ENCODE peak calls at places on chromosome X, in four cellular contexts. S is hepatocyte, L is IMR-90, M is uterus. B is an unnamed sample. For H3K4me1 and H3K27me3, the result is how much of the 10 kb centered on the place peaks cover.

GRCh38 chrX:130299279-130300009 is 30.7 kb upstream of the ZNF280C start:
- DNase-seq in L (no peak), M (no peak), S (no peak), B (no peak)

GRCh38 chrX:66200050-66200664 is 36.1 kb downstream of the HEPH start:
- DNase-seq in S (no peak), L (no peak), M (no peak), B (no peak)

GRCh38 chrX:133786382-133786781 is 199.0 kb downstream of the GPC3 start:
- DNase-seq in L (no peak), M (no peak), S (no peak), B (no peak)

GRCh38 chrX:152878976-152879755 is 18.7 kb upstream of the ZNF185 start:
- DNase-seq in S (no peak), L (no peak), M (no peak), B (no peak)

GRCh38 chrX:41333744-41333993 is 293 bp upstream of the DDX3X start:
- DNase-seq in S (peak), L (peak), M (peak), B (peak)

GRCh38 chrX:8741981-8742380 is 10.0 kb upstream of the ANOS1 start:
- DNase-seq in L (no peak), M (no peak), S (no peak), B (no peak)

GRCh38 chrX:44908838-44909237 is 35.9 kb downstream of the KDM6A start:
- DNase-seq in S (no peak), M (no peak), L (no peak), B (no peak)

GRCh38 chrX:38513087-38513742 is 48.1 kb upstream of the TSPAN7 start:
- DNase-seq in M (no peak), S (peak), L (no peak), B (no peak)

GRCh38 chrX:30910124-30910860 is 21.2 kb upstream of the TAB3 start:
- DNase-seq in S (no peak), M (no peak), L (peak), B (no peak)

GRCh38 chrX:91039777-91040176 is 394.9 kb upstream of the PABPC5 start:
- DNase-seq in L (no peak), S (peak), M (no peak), B (no peak)

GRCh38 chrX:120568047-120568446 is 7.3 kb upstream of the CUL4B start:
- DNase-seq in L (no peak), M (no peak), S (no peak), B (no peak)

GRCh38 chrX:147779173-147779572 is 132.5 kb upstream of the FMR1 start:
- DNase-seq in S (no peak), M (no peak), L (no peak), B (no peak)

GRCh38 chrX:134548844-134549205 is 88.9 kb downstream of the HPRT1 start:
- DNase-seq in S (no peak), M (no peak), L (no peak), B (peak)

GRCh38 chrX:21529771-21530170 is 128.4 kb downstream of the KLHL34 start:
- DNase-seq in L (peak), M (no peak), S (no peak), B (no peak)

GRCh38 chrX:97016106-97016505 is 132.4 kb downstream of the RPA4 start:
- DNase-seq in L (no peak), S (no peak), M (no peak), B (no peak)

GRCh38 chrX:38379088-38379487 is 26.7 kb downstream of the OTC start:
- DNase-seq in L (no peak), S (no peak), M (no peak), B (no peak)

GRCh38 chrX:74090049-74090448 is 213.9 kb upstream of the ZCCHC13 start:
- DNase-seq in M (no peak), S (no peak), L (no peak), B (no peak)

GRCh38 chrX:155094468-155095061 is 23.3 kb downstream of the BRCC3 start:
- DNase-seq in M (no peak), S (peak), L (peak), B (peak)

GRCh38 chrX:70264784-70265183 is 3.4 kb upstream of the ARR3 start:
- DNase-seq in L (no peak), S (no peak), M (no peak), B (peak)

GRCh38 chrX:651922-652775 is 21.6 kb downstream of the SHOX start:
- DNase-seq in S (no peak), M (no peak), L (no peak), B (no peak)

GRCh38 chrX:39757971-39758370 is 339.8 kb downstream of the BCOR start:
- DNase-seq in M (no peak), S (no peak), L (peak), B (no peak)

GRCh38 chrX:7108995-7109634 is 38.4 kb upstream of the STS start:
- DNase-seq in L (no peak), S (no peak), M (no peak), B (peak)

GRCh38 chrX:123927845-123928244 is 33.7 kb upstream of the STAG2 start:
- DNase-seq in L (no peak), S (no peak), M (no peak), B (no peak)

GRCh38 chrX:107752714-107753113 is 22.9 kb downstream of the TSC22D3 start:
- DNase-seq in M (no peak), S (no peak), L (no peak), B (no peak)

GRCh38 chrX:47026198-47026597 is 52.0 kb upstream of the RGN start:
- DNase-seq in S (no peak), M (no peak), L (no peak), B (no peak)

GRCh38 chrX:41122664-41123257 is 37.5 kb downstream of the USP9X start:
- DNase-seq in M (no peak), L (no peak), S (no peak), B (no peak)

GRCh38 chrX:9278475-9279270 is 186.2 kb upstream of the TBL1X start:
- DNase-seq in L (peak), S (no peak), M (no peak), B (no peak)

GRCh38 chrX:38311743-38312142 is 15.6 kb downstream of the RPGR start:
- DNase-seq in M (no peak), L (no peak), S (no peak), B (no peak)

GRCh38 chrX:12974217-12974796 is 603 bp upstream of the TMSB4X start:
- DNase-seq in S (peak), L (peak), M (peak), B (peak)

GRCh38 chrX:331145-331771 is 12.7 kb upstream of the GTPBP6 start:
- DNase-seq in S (peak), M (no peak), L (peak), B (peak)

GRCh38 chrX:108735680-108736508 is 469 bp downstream of the IRS4 start:
- DNase-seq in S (peak), L (no peak), M (no peak), B (peak)

GRCh38 chrX:118562574-118563164 is 67.1 kb downstream of the DOCK11 start:
- DNase-seq in S (no peak), M (no peak), L (no peak), B (no peak)

GRCh38 chrX:70138622-70139021 is 5.4 kb downstream of the IGBP1 start:
- DNase-seq in L (no peak), S (no peak), M (no peak), B (no peak)

GRCh38 chrX:54452920-54453319 is 12.7 kb downstream of the TSR2 start:
- DNase-seq in S (peak), M (no peak), L (peak), B (peak)

GRCh38 chrX:151984328-151984727 is 9.9 kb upstream of the GABRE start:
- DNase-seq in S (no peak), M (no peak), L (peak), B (no peak)

GRCh38 chrX:104929324-104929723 is 291.2 kb downstream of the TEX13A start:
- DNase-seq in M (no peak), S (no peak), L (no peak), B (no peak)

GRCh38 chrX:20252392-20253231 is 14.1 kb downstream of the RPS6KA3 start:
- DNase-seq in S (peak), L (peak), M (no peak), B (peak)

GRCh38 chrX:150692296-150692695 is 900 bp upstream of the MTMR1 start:
- DNase-seq in S (no peak), L (no peak), M (no peak), B (no peak)

GRCh38 chrX:150690126-150690525 is 3.1 kb upstream of the MTMR1 start:
- DNase-seq in S (no peak), M (no peak), L (peak), B (peak)

GRCh38 chrX:150693782-150694574 is 782 bp downstream of the MTMR1 start:
- DNase-seq in M (no peak), S (peak), L (peak), B (peak)

GRCh38 chrX:150694738-150695410 is 1.7 kb downstream of the MTMR1 start:
- DNase-seq in L (no peak), M (no peak), S (no peak), B (no peak)

DNA sequence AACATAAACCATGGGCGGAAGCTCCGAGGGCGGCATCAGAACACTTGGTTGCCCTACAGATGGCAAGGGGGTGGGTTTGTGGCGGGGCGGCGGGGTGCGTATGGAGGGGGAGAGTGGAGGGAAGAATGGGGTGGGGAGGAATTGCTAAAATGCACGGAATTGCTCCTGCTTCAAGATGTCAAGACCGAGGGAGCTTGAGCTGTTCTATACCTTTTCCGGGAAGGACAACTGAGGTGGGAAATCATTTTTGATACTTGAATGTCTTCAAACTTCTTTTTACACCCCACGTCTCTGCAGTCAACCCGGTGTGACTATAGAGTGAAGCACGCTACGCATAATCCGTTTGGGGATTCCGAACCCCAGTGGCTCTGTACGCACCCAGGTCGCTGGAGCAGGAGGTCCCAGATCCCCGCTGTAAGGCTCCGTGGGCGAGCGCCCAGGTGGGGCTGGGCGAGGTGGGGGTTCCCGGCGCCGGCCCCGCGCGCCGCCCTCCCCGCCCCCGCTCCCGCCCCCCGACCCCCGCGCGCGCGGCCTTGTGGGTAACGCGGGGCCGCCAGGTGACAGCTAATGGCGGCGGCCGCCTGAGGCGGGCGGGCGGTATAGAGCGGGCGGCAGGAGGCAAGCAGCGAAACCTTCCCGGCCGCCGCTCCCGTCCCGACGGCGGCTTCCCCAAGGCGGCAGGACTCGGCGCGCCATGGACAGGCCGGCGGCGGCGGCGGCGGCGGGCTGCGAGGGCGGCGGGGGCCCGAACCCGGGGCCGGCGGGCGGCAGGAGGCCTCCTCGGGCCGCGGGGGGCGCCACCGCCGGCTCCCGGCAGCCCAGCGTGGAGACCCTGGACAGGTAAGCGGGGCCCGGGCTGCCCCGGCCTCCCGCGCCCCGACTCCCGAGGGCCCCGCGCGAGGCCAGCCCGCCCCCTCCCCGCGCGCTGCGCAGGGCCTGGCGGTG is at the start of gene MTMR1:
- DNase-seq in M (no peak), S (peak), L (no peak), B (peak)
- H3K4me1 ChIP-seq in M (under half), S (under half), L (under half), B (under half)

DNA sequence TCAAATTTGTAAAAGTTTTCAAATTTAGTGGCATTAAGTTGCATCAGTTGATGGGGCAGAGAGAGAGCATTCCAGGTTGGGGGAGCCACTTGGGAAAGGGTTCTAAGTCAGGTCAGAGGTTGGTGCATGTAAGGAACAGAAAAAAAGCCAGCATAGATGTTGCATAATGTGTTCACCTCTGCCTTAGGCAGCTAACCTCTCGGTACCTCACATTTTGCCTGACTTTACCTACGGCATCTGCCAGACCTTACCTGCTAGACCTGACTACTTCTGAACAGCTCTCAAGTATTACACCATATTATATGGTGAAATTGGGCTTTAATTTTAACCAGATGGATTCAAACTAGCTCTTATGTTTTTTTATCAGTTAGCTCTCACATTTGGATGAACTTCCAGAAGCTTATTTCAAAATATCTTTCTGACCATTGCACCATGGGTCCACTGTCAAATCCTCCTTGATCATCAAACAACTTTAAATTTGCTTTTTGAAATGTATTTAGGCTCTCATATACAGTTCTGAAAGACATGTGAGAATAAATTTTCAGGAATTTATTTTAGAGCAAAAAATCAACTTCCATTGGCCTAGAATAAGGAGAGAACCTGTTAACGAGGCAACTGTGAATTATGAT is 7.4 kb upstream of the CXorf66 start:
- DNase-seq in S (no peak), M (no peak), L (no peak), B (no peak)
- H3K27me3 ChIP-seq in S (under half), M (under half), L (under half), B (under half)

GRCh38 chrX:53073115-53073581 is 9.0 kb upstream of the TSPYL2 start:
- DNase-seq in L (no peak), M (no peak), S (no peak), B (no peak)

GRCh38 chrX:53071064-53071463 is 11.1 kb upstream of the TSPYL2 start:
- DNase-seq in S (no peak), L (no peak), M (no peak), B (no peak)

GRCh38 chrX:53074987-53075386 is 7.2 kb upstream of the TSPYL2 start:
- DNase-seq in M (no peak), S (no peak), L (no peak), B (no peak)

GRCh38 chrX:53072418-53073114 is 9.6 kb upstream of the TSPYL2 start:
- DNase-seq in L (no peak), M (no peak), S (no peak), B (no peak)

GRCh38 chrX:53071604-53072417 is 10.4 kb upstream of the TSPYL2 start:
- DNase-seq in S (peak), M (peak), L (peak), B (peak)
- H3K4me3 ChIP-seq in S (no peak), M (peak), L (no peak), B (peak)

GRCh38 chrX:136627381-136627780 is 20.6 kb upstream of the CD40LG start:
- DNase-seq in L (no peak), S (no peak), M (no peak), B (no peak)
- H3K4me1 ChIP-seq in L (under half), S (under half), M (under half), B (under half)

DNA sequence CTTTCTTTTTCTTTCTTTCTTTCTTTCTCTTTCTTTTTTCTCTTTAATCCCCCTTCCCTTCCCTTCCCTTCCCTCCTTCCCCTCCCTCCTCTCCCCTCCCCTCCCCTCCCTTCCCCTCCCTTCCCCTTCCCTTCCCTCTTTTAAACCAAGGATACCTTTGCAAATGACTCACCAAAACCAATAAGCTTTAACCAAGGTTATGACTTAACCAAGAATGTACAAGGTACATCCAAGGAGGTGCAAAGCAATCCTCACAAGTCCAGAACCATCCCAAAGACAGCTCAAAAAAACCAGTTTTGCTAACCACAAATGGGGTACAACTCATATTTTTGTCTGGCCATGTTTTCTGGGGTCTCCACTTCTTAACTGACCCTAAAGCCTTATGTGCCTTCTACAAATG is 174.7 kb upstream of the PPP1R2C start:
- DNase-seq in S (no peak), L (no peak), M (no peak), B (no peak)
- H3K27me3 ChIP-seq in S (under half), L (under half), M (under half), B (under half)

GRCh38 chrX:49269768-49270248 is at the start of gene PPP1R3F:
- DNase-seq in L (no peak), M (no peak), S (no peak), B (no peak)

GRCh38 chrX:49268702-49269009 is 937 bp upstream of the PPP1R3F start:
- DNase-seq in L (no peak), M (no peak), S (no peak), B (no peak)

GRCh38 chrX:49269010-49269767 is 404 bp upstream of the PPP1R3F start:
- DNase-seq in M (peak), L (peak), S (peak), B (peak)

GRCh38 chrX:49271341-49271740 is 1.7 kb downstream of the PPP1R3F start:
- DNase-seq in L (no peak), M (no peak), S (no peak), B (no peak)

GRCh38 chrX:49270249-49270921 is 792 bp downstream of the PPP1R3F start:
- DNase-seq in M (no peak), S (no peak), L (no peak), B (no peak)
- H3K4me3 ChIP-seq in M (peak), S (peak), L (peak), B (peak)

GRCh38 chrX:2696698-2697215 is 5.7 kb downstream of the CD99 start:
- DNase-seq in M (no peak), S (no peak), L (peak), B (no peak)
- H3K4me1 ChIP-seq in M (under half), S (under half), L (under half), B (half or more)

GRCh38 chrX:11540532-11541377 is 125.0 kb downstream of the ARHGAP6 start:
- DNase-seq in M (no peak), L (no peak), S (no peak), B (no peak)
- H3K27me3 ChIP-seq in M (under half), L (under half), S (under half), B (under half)

GRCh38 chrX:78655642-78656041 is 3.5 kb downstream of the RTL3 start:
- DNase-seq in M (no peak), S (no peak), L (no peak), B (no peak)

GRCh38 chrX:78652971-78653822 is 5.9 kb downstream of the RTL3 start:
- DNase-seq in S (no peak), L (peak), M (no peak), B (no peak)

DNA sequence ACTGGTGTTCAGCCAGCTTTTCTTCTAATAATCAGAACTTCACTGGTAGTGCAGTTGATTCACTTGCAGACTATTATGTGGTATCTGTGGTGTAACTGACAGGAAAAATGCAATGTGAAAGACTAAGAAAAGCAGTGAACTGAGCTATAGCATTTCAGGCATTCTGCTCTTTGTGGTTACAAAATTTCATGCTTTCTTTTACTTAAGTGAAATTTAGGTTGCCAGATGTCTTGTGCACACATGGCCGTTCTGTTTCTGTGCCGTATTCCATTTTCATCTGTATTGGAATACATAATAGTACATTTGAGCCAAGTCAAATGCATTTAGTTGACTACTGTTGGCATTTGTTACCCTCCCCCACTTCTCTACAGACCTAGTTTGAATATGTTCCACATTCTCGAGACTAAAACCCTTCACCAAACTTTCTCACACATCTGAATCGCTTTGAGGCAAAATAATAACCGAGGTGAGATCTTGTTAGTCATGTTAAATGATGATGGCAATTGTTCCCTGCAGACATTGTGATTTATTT is 8.2 kb downstream of the RTL3 start:
- DNase-seq in L (peak), M (no peak), S (no peak), B (peak)
- H3K4me3 ChIP-seq in L (no peak), M (no peak), S (no peak), B (no peak)

B was measured in cardiac muscle cell.